ENCODE peak calls at places on chromosome 15, in four cellular contexts. One of them, this sample, is unnamed.

GRCh38 chr15:64122936-64123351 is 27.2 kb downstream of the SNX1 start:
- DNase-seq in breast epithelium: no peak
- DNase-seq in aorta: no peak
- DNase-seq in CD4-positive, alpha-beta T cell: no peak
- DNase-seq in this sample: no peak

GRCh38 chr15:88748081-88748480 is 55.2 kb upstream of the ACAN start:
- DNase-seq in breast epithelium: no peak
- DNase-seq in aorta: no peak
- DNase-seq in CD4-positive, alpha-beta T cell: no peak
- DNase-seq in this sample: no peak

GRCh38 chr15:70501849-70502248 is 261.5 kb downstream of the UACA start:
- DNase-seq in breast epithelium: no peak
- DNase-seq in aorta: peak; percentile 30
- DNase-seq in CD4-positive, alpha-beta T cell: no peak
- DNase-seq in this sample: no peak

GRCh38 chr15:66997212-66997611 is 68.2 kb upstream of the SMAD3 start:
- DNase-seq in breast epithelium: no peak
- DNase-seq in aorta: no peak
- DNase-seq in CD4-positive, alpha-beta T cell: no peak
- DNase-seq in this sample: no peak

GRCh38 chr15:70569139-70569717 is 194.1 kb downstream of the UACA start:
- DNase-seq in breast epithelium: peak; percentile 29
- DNase-seq in aorta: no peak
- DNase-seq in CD4-positive, alpha-beta T cell: no peak
- DNase-seq in this sample: no peak

GRCh38 chr15:39397883-39398282 is 183.0 kb upstream of the THBS1 start:
- DNase-seq in breast epithelium: no peak
- DNase-seq in aorta: no peak
- DNase-seq in CD4-positive, alpha-beta T cell: no peak
- DNase-seq in this sample: no peak

GRCh38 chr15:77107531-77108355 is 36.8 kb upstream of the TSPAN3 start:
- DNase-seq in breast epithelium: peak; percentile 25
- DNase-seq in aorta: peak; percentile 61
- DNase-seq in CD4-positive, alpha-beta T cell: no peak
- DNase-seq in this sample: no peak

GRCh38 chr15:62896969-62897486 is 145.5 kb upstream of the TPM1 start:
- DNase-seq in breast epithelium: peak; percentile 95
- DNase-seq in aorta: peak; percentile 93
- DNase-seq in CD4-positive, alpha-beta T cell: no peak
- DNase-seq in this sample: no peak

GRCh38 chr15:54636147-54636546 is 560.6 kb downstream of the RSL24D1 start:
- DNase-seq in breast epithelium: no peak
- DNase-seq in aorta: no peak
- DNase-seq in CD4-positive, alpha-beta T cell: no peak
- DNase-seq in this sample: no peak

GRCh38 chr15:57340673-57341259 is 35.5 kb upstream of the CGNL1 start:
- DNase-seq in breast epithelium: no peak
- DNase-seq in aorta: no peak
- DNase-seq in CD4-positive, alpha-beta T cell: no peak
- DNase-seq in this sample: no peak

GRCh38 chr15:72982750-72983149 is 69.5 kb upstream of the NEO1 start:
- DNase-seq in breast epithelium: peak; percentile 31
- DNase-seq in aorta: no peak
- DNase-seq in CD4-positive, alpha-beta T cell: no peak
- DNase-seq in this sample: no peak

GRCh38 chr15:88187195-88187594 is 69.3 kb downstream of the NTRK3 start:
- DNase-seq in breast epithelium: no peak
- DNase-seq in aorta: no peak
- DNase-seq in CD4-positive, alpha-beta T cell: no peak
- DNase-seq in this sample: no peak

GRCh38 chr15:98713585-98714001 is 65.3 kb downstream of the IGF1R start:
- DNase-seq in breast epithelium: peak; percentile 55
- DNase-seq in aorta: peak; percentile 62
- DNase-seq in CD4-positive, alpha-beta T cell: no peak
- DNase-seq in this sample: no peak

GRCh38 chr15:78222745-78223395 is 11.5 kb downstream of the ACSBG1 start:
- DNase-seq in breast epithelium: no peak
- DNase-seq in aorta: no peak
- DNase-seq in CD4-positive, alpha-beta T cell: no peak
- DNase-seq in this sample: no peak

GRCh38 chr15:73125219-73125618 is 73.0 kb downstream of the NEO1 start:
- DNase-seq in breast epithelium: no peak
- DNase-seq in aorta: no peak
- DNase-seq in CD4-positive, alpha-beta T cell: no peak
- DNase-seq in this sample: no peak

GRCh38 chr15:101092186-101092866 is 159.5 kb downstream of the CHSY1 start:
- DNase-seq in breast epithelium: no peak
- DNase-seq in aorta: no peak
- DNase-seq in CD4-positive, alpha-beta T cell: no peak
- DNase-seq in this sample: no peak

GRCh38 chr15:87609474-87609873 is 647.1 kb downstream of the NTRK3 start:
- DNase-seq in breast epithelium: no peak
- DNase-seq in aorta: no peak
- DNase-seq in CD4-positive, alpha-beta T cell: no peak
- DNase-seq in this sample: no peak

GRCh38 chr15:78407889-78408640 is 30.0 kb upstream of the IREB2 start:
- DNase-seq in breast epithelium: no peak
- DNase-seq in aorta: no peak
- DNase-seq in CD4-positive, alpha-beta T cell: no peak
- DNase-seq in this sample: no peak

GRCh38 chr15:66894363-66894762 is 171.0 kb upstream of the SMAD3 start:
- DNase-seq in breast epithelium: no peak
- DNase-seq in aorta: no peak
- DNase-seq in CD4-positive, alpha-beta T cell: no peak
- DNase-seq in this sample: no peak

GRCh38 chr15:66565731-66566130 is at the start of gene LCTL:
- DNase-seq in breast epithelium: no peak
- DNase-seq in aorta: no peak
- DNase-seq in CD4-positive, alpha-beta T cell: no peak
- DNase-seq in this sample: no peak

GRCh38 chr15:39157902-39158301 is 423.0 kb upstream of the THBS1 start:
- DNase-seq in breast epithelium: no peak
- DNase-seq in aorta: no peak
- DNase-seq in CD4-positive, alpha-beta T cell: no peak
- DNase-seq in this sample: no peak

GRCh38 chr15:78767331-78767951 is 43.8 kb downstream of the ADAMTS7 start:
- DNase-seq in breast epithelium: no peak
- DNase-seq in aorta: peak; percentile 42
- DNase-seq in CD4-positive, alpha-beta T cell: no peak
- DNase-seq in this sample: no peak

GRCh38 chr15:73822998-73823397 is 50.4 kb upstream of the TBC1D21 start:
- DNase-seq in breast epithelium: no peak
- DNase-seq in aorta: no peak
- DNase-seq in CD4-positive, alpha-beta T cell: no peak
- DNase-seq in this sample: no peak

GRCh38 chr15:74630284-74631086 is 14.8 kb downstream of the CLK3 start:
- DNase-seq in breast epithelium: no peak
- DNase-seq in aorta: no peak
- DNase-seq in CD4-positive, alpha-beta T cell: no peak
- DNase-seq in this sample: no peak

GRCh38 chr15:45812200-45812599 is 177.4 kb downstream of the SQOR start:
- DNase-seq in breast epithelium: no peak
- DNase-seq in aorta: no peak
- DNase-seq in CD4-positive, alpha-beta T cell: no peak
- DNase-seq in this sample: no peak

DNA sequence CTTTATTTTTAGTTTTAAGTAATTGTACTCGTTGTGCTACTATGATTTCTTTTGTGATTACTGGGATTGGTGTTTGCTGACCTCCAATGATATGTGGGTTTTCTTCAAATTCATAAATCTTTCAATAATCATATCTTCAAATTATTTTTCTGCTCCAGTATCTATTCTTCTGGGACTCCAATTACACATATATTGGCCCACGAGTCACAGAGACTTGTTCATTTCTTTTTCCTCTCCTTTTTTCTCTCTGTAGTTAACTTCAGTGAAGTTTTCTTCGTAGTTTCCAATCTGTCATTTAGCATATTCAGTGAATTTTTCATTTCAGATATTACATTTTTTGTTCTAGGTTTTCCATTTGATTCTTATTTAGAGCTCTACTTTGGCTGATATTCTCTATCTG is 21.4 kb downstream of the RFX7 start:
- DNase-seq in breast epithelium: no peak
- DNase-seq in aorta: no peak
- DNase-seq in CD4-positive, alpha-beta T cell: no peak
- DNase-seq in this sample: no peak
- H3K9me3 ChIP-seq in breast epithelium: peaks cover 13% of the 10 kb centered on the region
- H3K9me3 ChIP-seq in aorta: no peaks in the 10 kb centered on the region
- H3K9me3 ChIP-seq in CD4-positive, alpha-beta T cell: peaks cover 6% of the 10 kb centered on the region
- H3K9me3 ChIP-seq in this sample: peaks cover 5% of the 10 kb centered on the region

GRCh38 chr15:25054329-25054728 is 99.5 kb downstream of the SNRPN start:
- DNase-seq in breast epithelium: peak; percentile 9
- DNase-seq in aorta: no peak
- DNase-seq in CD4-positive, alpha-beta T cell: no peak
- DNase-seq in this sample: no peak

GRCh38 chr15:25056484-25057429 is 102.0 kb downstream of the SNRPN start:
- DNase-seq in breast epithelium: peak; percentile 7
- DNase-seq in aorta: no peak
- DNase-seq in CD4-positive, alpha-beta T cell: no peak
- DNase-seq in this sample: no peak

GRCh38 chr15:25055356-25056068 is 100.7 kb downstream of the SNRPN start:
- DNase-seq in breast epithelium: no peak
- DNase-seq in aorta: no peak
- DNase-seq in CD4-positive, alpha-beta T cell: no peak
- DNase-seq in this sample: no peak

GRCh38 chr15:25053000-25053815 is 98.4 kb downstream of the SNRPN start:
- DNase-seq in breast epithelium: peak; percentile 12
- DNase-seq in aorta: no peak
- DNase-seq in CD4-positive, alpha-beta T cell: no peak
- DNase-seq in this sample: no peak

GRCh38 chr15:25054943-25055342 is 100.2 kb downstream of the SNRPN start:
- DNase-seq in breast epithelium: no peak
- DNase-seq in aorta: no peak
- DNase-seq in CD4-positive, alpha-beta T cell: no peak
- DNase-seq in this sample: no peak
- H3K9me3 ChIP-seq in breast epithelium: peaks cover 100% of the 10 kb centered on the region
- H3K9me3 ChIP-seq in aorta: peaks cover 94% of the 10 kb centered on the region
- H3K9me3 ChIP-seq in CD4-positive, alpha-beta T cell: peaks cover 100% of the 10 kb centered on the region
- H3K9me3 ChIP-seq in this sample: peaks cover 68% of the 10 kb centered on the region

GRCh38 chr15:27070816-27071215 is 99.8 kb downstream of the GABRG3 start:
- DNase-seq in breast epithelium: no peak
- DNase-seq in aorta: no peak
- DNase-seq in CD4-positive, alpha-beta T cell: no peak
- DNase-seq in this sample: no peak
- H3K9me3 ChIP-seq in breast epithelium: peaks cover 25% of the 10 kb centered on the region
- H3K9me3 ChIP-seq in aorta: peaks cover 9% of the 10 kb centered on the region
- H3K9me3 ChIP-seq in CD4-positive, alpha-beta T cell: peaks cover 16% of the 10 kb centered on the region
- H3K9me3 ChIP-seq in this sample: no peaks in the 10 kb centered on the region

GRCh38 chr15:22240403-22240802 is 160.1 kb downstream of the OR4M2 start:
- DNase-seq in breast epithelium: no peak
- DNase-seq in aorta: no peak
- DNase-seq in CD4-positive, alpha-beta T cell: no peak
- DNase-seq in this sample: no peak

GRCh38 chr15:22239806-22240180 is 159.5 kb downstream of the OR4M2 start:
- DNase-seq in breast epithelium: no peak
- DNase-seq in aorta: no peak
- DNase-seq in CD4-positive, alpha-beta T cell: no peak
- DNase-seq in this sample: no peak

GRCh38 chr15:22240951-22241350 is 160.6 kb downstream of the OR4M2 start:
- DNase-seq in breast epithelium: no peak
- DNase-seq in aorta: no peak
- DNase-seq in CD4-positive, alpha-beta T cell: no peak
- DNase-seq in this sample: no peak

GRCh38 chr15:22241451-22241850 is 161.1 kb downstream of the OR4M2 start:
- DNase-seq in breast epithelium: no peak
- DNase-seq in aorta: no peak
- DNase-seq in CD4-positive, alpha-beta T cell: no peak
- DNase-seq in this sample: no peak

DNA sequence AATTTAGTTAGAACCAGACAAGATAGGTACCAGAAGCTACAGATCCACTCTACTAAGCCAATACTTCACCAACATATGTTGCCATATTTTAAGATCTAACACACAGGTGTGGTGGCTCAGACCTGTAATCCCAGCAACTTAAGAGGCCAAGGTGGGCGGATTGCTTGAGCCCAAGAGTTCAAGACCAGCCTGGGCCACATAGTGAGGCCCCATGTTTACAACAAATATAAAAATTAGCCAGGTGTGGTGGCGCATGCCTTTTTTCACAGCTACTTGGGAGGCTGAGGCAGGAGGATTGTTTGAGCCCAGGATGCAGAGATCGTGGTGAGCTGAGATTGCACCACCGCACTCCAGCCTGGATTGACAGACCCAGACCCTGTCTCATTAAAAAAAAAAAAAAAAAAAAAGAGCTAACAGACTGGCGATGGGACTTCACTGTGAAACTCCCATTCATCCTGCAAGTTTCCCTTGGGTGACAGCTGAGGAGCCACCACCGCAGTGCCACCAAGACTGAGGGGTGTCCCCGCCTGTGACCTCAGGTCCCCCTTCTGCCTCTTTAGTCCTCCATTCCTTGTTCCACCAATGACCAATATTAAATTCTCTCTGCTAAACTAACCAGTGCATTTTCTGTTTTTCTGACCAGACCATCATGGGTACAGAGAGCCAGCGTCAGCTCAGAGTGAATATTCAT is 163.3 kb downstream of the OR4M2 start:
- DNase-seq in breast epithelium: no peak
- DNase-seq in aorta: no peak
- DNase-seq in CD4-positive, alpha-beta T cell: no peak
- DNase-seq in this sample: no peak
- H3K9me3 ChIP-seq in breast epithelium: peaks cover 8% of the 10 kb centered on the region
- H3K9me3 ChIP-seq in aorta: peaks cover 1% of the 10 kb centered on the region
- H3K9me3 ChIP-seq in CD4-positive, alpha-beta T cell: no peaks in the 10 kb centered on the region
- H3K9me3 ChIP-seq in this sample: no peaks in the 10 kb centered on the region

DNA sequence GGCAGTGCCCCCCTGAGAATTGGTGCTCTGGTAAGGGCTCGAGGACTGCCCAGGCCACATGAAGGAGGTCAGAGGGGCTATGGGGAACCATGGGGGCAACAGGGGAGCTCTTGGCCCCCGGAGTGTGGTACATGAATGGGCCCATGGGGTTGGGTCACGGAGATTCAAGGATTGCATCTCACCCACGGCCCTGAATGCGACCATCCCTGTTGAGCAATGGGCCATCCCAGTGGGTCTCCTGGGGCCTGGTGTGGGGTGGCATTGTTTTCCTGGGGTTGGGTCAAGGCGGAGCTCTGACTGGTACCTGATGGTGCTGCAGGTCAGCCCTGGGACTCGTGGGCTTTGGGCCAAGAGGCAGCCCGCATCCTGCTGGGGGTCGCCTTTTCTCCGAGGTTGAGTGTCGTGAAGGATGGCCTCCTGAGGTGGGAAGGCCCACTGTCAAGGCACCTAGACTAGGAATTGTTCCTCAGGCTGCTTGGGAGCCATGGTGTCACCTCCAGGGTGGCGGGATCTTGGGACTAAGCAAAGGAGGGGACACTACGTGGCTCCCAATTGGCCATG is 198.3 kb downstream of the UBE3A start:
- DNase-seq in breast epithelium: no peak
- DNase-seq in aorta: peak; percentile 30
- DNase-seq in CD4-positive, alpha-beta T cell: no peak
- DNase-seq in this sample: no peak
- H3K9me3 ChIP-seq in breast epithelium: peaks cover 96% of the 10 kb centered on the region
- H3K9me3 ChIP-seq in aorta: no peaks in the 10 kb centered on the region
- H3K9me3 ChIP-seq in CD4-positive, alpha-beta T cell: no peaks in the 10 kb centered on the region
- H3K9me3 ChIP-seq in this sample: no peaks in the 10 kb centered on the region

GRCh38 chr15:76060098-76060989 is 559 bp downstream of the TMEM266 start:
- DNase-seq in breast epithelium: no peak
- DNase-seq in aorta: no peak
- DNase-seq in CD4-positive, alpha-beta T cell: no peak
- DNase-seq in this sample: peak; percentile 19
- H3K9me3 ChIP-seq in breast epithelium: no peaks in the 10 kb centered on the region
- H3K9me3 ChIP-seq in aorta: no peaks in the 10 kb centered on the region
- H3K9me3 ChIP-seq in CD4-positive, alpha-beta T cell: no peaks in the 10 kb centered on the region
- H3K9me3 ChIP-seq in this sample: peaks cover 4% of the 10 kb centered on the region

GRCh38 chr15:26634319-26634718 is 138.5 kb downstream of the GABRB3 start:
- DNase-seq in breast epithelium: no peak
- DNase-seq in aorta: no peak
- DNase-seq in CD4-positive, alpha-beta T cell: no peak
- DNase-seq in this sample: no peak
- H3K9me3 ChIP-seq in breast epithelium: peaks cover 2% of the 10 kb centered on the region
- H3K9me3 ChIP-seq in aorta: peaks cover 5% of the 10 kb centered on the region
- H3K9me3 ChIP-seq in CD4-positive, alpha-beta T cell: no peaks in the 10 kb centered on the region
- H3K9me3 ChIP-seq in this sample: no peaks in the 10 kb centered on the region